ENCODE peak calls at places on chromosome 7, in ten cellular contexts. B is NCI-H2107; N is stimulated activated CD8-positive, alpha-beta memory T cell treated with anti-CD3 and anti-CD28 coated beads, Interleukin-2, amount 100 ng/mL, for 1 hour; H is left ventricle myocardium inferior; V is RWPE1; U is transverse colon; Z is lung microvascular endothelial cell; C is AG09319; T is G401; A is HuH-7. G is an unnamed sample.
A peak's percentile ranks its signal among the peaks of the same experiment; 100 is the strongest.

GRCh38 chr7:155961241-155962190 is 149.3 kb upstream of the SHH start:
- DNase-seq in B (peak; percentile 58), N (no peak), H (no peak), V (peak; percentile 49), U (no peak), Z (peak; percentile 7), C (no peak), T (no peak), A (no peak), G (no peak)

GRCh38 chr7:121046893-121047468 is 58.5 kb downstream of the CPED1 start:
- DNase-seq in B (no peak), N (no peak), H (no peak), V (no peak), U (no peak), Z (no peak), C (no peak), T (no peak), A (no peak), G (no peak)

GRCh38 chr7:2523941-2524807 is 4.6 kb downstream of the LFNG start:
- DNase-seq in B (peak; percentile 88), N (no peak), H (peak; percentile 84), V (peak; percentile 66), U (peak; percentile 95), Z (peak; percentile 95), C (no peak), T (peak; percentile 63), A (no peak), G (no peak)

GRCh38 chr7:2757361-2757903 is 69.4 kb downstream of the AMZ1 start:
- DNase-seq in B (no peak), N (no peak), H (peak; percentile 44), V (peak; percentile 47), U (peak; percentile 38), Z (peak; percentile 63), C (no peak), T (peak; percentile 86), A (no peak), G (no peak)

GRCh38 chr7:45402480-45403218 is 171.5 kb upstream of the ADCY1 start:
- DNase-seq in B (no peak), N (no peak), H (no peak), V (peak; percentile 46), U (no peak), Z (no peak), C (peak; percentile 54), T (no peak), A (no peak), G (no peak)

GRCh38 chr7:50646069-50646468 is 80.9 kb upstream of the DDC start:
- DNase-seq in B (no peak), N (no peak), H (no peak), V (no peak), U (no peak), Z (no peak), C (no peak), T (no peak), A (no peak), G (no peak)

GRCh38 chr7:22945584-22945983 is 68.3 kb downstream of the HYCC1 start:
- DNase-seq in B (no peak), N (no peak), H (no peak), V (no peak), U (no peak), Z (no peak), C (no peak), T (no peak), A (no peak), G (no peak)

GRCh38 chr7:1853619-1854520 is 183.8 kb downstream of the ELFN1 start:
- DNase-seq in B (no peak), N (no peak), H (peak; percentile 8), V (no peak), U (peak; percentile 5), Z (no peak), C (no peak), T (no peak), A (no peak), G (no peak)

GRCh38 chr7:17039372-17039771 is 157.6 kb upstream of the AGR3 start:
- DNase-seq in B (no peak), N (no peak), H (no peak), V (no peak), U (no peak), Z (no peak), C (no peak), T (no peak), A (no peak), G (no peak)

GRCh38 chr7:83921798-83922607 is 272.6 kb downstream of the SEMA3A start:
- DNase-seq in B (no peak), N (no peak), H (no peak), V (no peak), U (no peak), Z (no peak), C (no peak), T (no peak), A (no peak), G (no peak)

GRCh38 chr7:73536479-73536878 is 14.4 kb upstream of the BAZ1B start:
- DNase-seq in B (no peak), N (no peak), H (no peak), V (no peak), U (no peak), Z (no peak), C (no peak), T (no peak), A (no peak), G (no peak)

GRCh38 chr7:64854969-64855368 is 48.1 kb upstream of the ZNF273 start:
- DNase-seq in B (no peak), N (no peak), H (no peak), V (no peak), U (no peak), Z (no peak), C (no peak), T (no peak), A (no peak), G (no peak)

GRCh38 chr7:40147371-40148246 is 12.8 kb downstream of the SUGCT start:
- DNase-seq in B (no peak), N (no peak), H (no peak), V (no peak), U (no peak), Z (no peak), C (no peak), T (no peak), A (no peak), G (no peak)

GRCh38 chr7:47807756-47808155 is 140.5 kb downstream of the PKD1L1 start:
- DNase-seq in B (no peak), N (no peak), H (no peak), V (no peak), U (no peak), Z (no peak), C (no peak), T (no peak), A (peak; percentile 43), G (no peak)

GRCh38 chr7:29161226-29161625 is 14.9 kb upstream of the CPVL start:
- DNase-seq in B (no peak), N (no peak), H (no peak), V (no peak), U (no peak), Z (no peak), C (no peak), T (no peak), A (no peak), G (no peak)

GRCh38 chr7:107850221-107850620 is 40.8 kb upstream of the DLD start:
- DNase-seq in B (no peak), N (no peak), H (no peak), V (no peak), U (no peak), Z (no peak), C (no peak), T (no peak), A (no peak), G (no peak)

GRCh38 chr7:80883188-80884025 is 35.4 kb downstream of the SEMA3C start:
- DNase-seq in B (no peak), N (no peak), H (no peak), V (peak; percentile 86), U (no peak), Z (no peak), C (peak; percentile 95), T (no peak), A (no peak), G (no peak)

GRCh38 chr7:36806897-36807296 is 82.6 kb upstream of the AOAH start:
- DNase-seq in B (no peak), N (no peak), H (no peak), V (no peak), U (no peak), Z (no peak), C (no peak), T (no peak), A (no peak), G (no peak)

GRCh38 chr7:54811016-54811924 is 52.3 kb upstream of the SEC61G start:
- DNase-seq in B (no peak), N (no peak), H (no peak), V (no peak), U (no peak), Z (no peak), C (peak; percentile 74), T (no peak), A (no peak), G (no peak)

GRCh38 chr7:74544706-74545469 is 91.2 kb downstream of the GTF2IRD1 start:
- DNase-seq in B (no peak), N (no peak), H (no peak), V (peak; percentile 26), U (peak; percentile 65), Z (peak; percentile 61), C (no peak), T (peak; percentile 6), A (no peak), G (no peak)

GRCh38 chr7:5283421-5284303 is 919 bp downstream of the SLC29A4 start:
- DNase-seq in B (no peak), N (no peak), H (no peak), V (peak; percentile 33), U (no peak), Z (no peak), C (no peak), T (peak; percentile 4), A (peak; percentile 59), G (no peak)

GRCh38 chr7:106999023-106999422 is 45.5 kb upstream of the PRKAR2B start:
- DNase-seq in B (no peak), N (no peak), H (no peak), V (no peak), U (no peak), Z (no peak), C (no peak), T (no peak), A (no peak), G (no peak)

GRCh38 chr7:155398944-155399343 is 59.0 kb upstream of the EN2 start:
- DNase-seq in B (no peak), N (no peak), H (no peak), V (no peak), U (no peak), Z (no peak), C (no peak), T (no peak), A (peak; percentile 79), G (no peak)

GRCh38 chr7:108499575-108499974 is 26.4 kb downstream of the PNPLA8 start:
- DNase-seq in B (no peak), N (no peak), H (no peak), V (no peak), U (no peak), Z (no peak), C (no peak), T (no peak), A (no peak), G (no peak)

GRCh38 chr7:16189026-16189715 is 232.2 kb downstream of the CRPPA start:
- DNase-seq in B (no peak), N (no peak), H (no peak), V (no peak), U (no peak), Z (no peak), C (peak; percentile 51), T (no peak), A (no peak), G (no peak)

GRCh38 chr7:50220280-50220679 is 84.2 kb upstream of the IKZF1 start:
- DNase-seq in B (no peak), N (no peak), H (no peak), V (no peak), U (no peak), Z (no peak), C (no peak), T (no peak), A (no peak), G (no peak)

GRCh38 chr7:53602817-53603418 is 567.5 kb downstream of the POM121L12 start:
- DNase-seq in B (no peak), N (no peak), H (no peak), V (peak; percentile 77), U (no peak), Z (no peak), C (no peak), T (no peak), A (no peak), G (no peak)

GRCh38 chr7:54944179-54944578 is 74.6 kb upstream of the EGFR start:
- DNase-seq in B (no peak), N (no peak), H (no peak), V (no peak), U (no peak), Z (no peak), C (no peak), T (no peak), A (no peak), G (no peak)

G was measured in cortex of kidney.